ENCODE peak calls at places on chromosomes 7 and 10, in five cellular contexts. T is colonic mucosa, F is fibroblast of lung, C is right lobe of liver, I is brain microvascular endothelial cell. X is an unnamed sample. For H3K27me3, the result is how much of the 10 kb centered on the place peaks cover.

GRCh38 chr10:87072449-87072848 is 22.2 kb downstream of the GLUD1 start:
- DNase-seq in I (no peak), C (no peak), T (no peak), F (no peak), X (no peak)

GRCh38 chr10:79182763-79183467 is 114.1 kb downstream of the ZMIZ1 start:
- DNase-seq in I (no peak), F (no peak), C (peak), T (no peak), X (no peak)

GRCh38 chr10:114974625-114975421 is 36.8 kb downstream of the TRUB1 start:
- DNase-seq in T (no peak), F (no peak), I (no peak), C (no peak), X (no peak)

GRCh38 chr10:87594864-87595263 is 64.8 kb upstream of the PAPSS2 start:
- DNase-seq in C (peak), F (peak), I (no peak), T (no peak), X (no peak)

GRCh38 chr7:134565643-134566136 is 16.8 kb downstream of the AKR1B15 start:
- DNase-seq in I (no peak), T (no peak), C (no peak), F (peak), X (no peak)

GRCh38 chr10:93406367-93407145 is 75.6 kb downstream of the MYOF start:
- DNase-seq in C (no peak), T (no peak), F (no peak), I (peak), X (peak)

GRCh38 chr10:61096056-61096455 is 152.1 kb upstream of the RHOBTB1 start:
- DNase-seq in F (no peak), T (no peak), I (no peak), C (no peak), X (no peak)

GRCh38 chr10:70494536-70494935 is 16.0 kb downstream of the PALD1 start:
- DNase-seq in T (no peak), C (no peak), F (no peak), I (no peak), X (no peak)

GRCh38 chr7:602341-603141 is 82.9 kb upstream of the PDGFA start:
- DNase-seq in F (no peak), T (no peak), I (no peak), C (no peak), X (no peak)

GRCh38 chr7:102155821-102156441 is 130.7 kb upstream of the SH2B2 start:
- DNase-seq in F (peak), T (no peak), C (peak), I (no peak), X (no peak)

GRCh38 chr10:58513189-58514101 is 773 bp downstream of the BICC1 start:
- DNase-seq in I (peak), F (peak), C (peak), T (peak), X (peak)

GRCh38 chr7:50795831-50796230 is 13.1 kb upstream of the GRB10 start:
- DNase-seq in I (no peak), T (no peak), F (no peak), C (no peak), X (no peak)

GRCh38 chr7:14389052-14389988 is 399.9 kb upstream of the ETV1 start:
- DNase-seq in I (no peak), T (no peak), F (no peak), C (no peak), X (no peak)

GRCh38 chr7:125934965-125935364 is 1005.3 kb upstream of the POT1 start:
- DNase-seq in T (no peak), F (no peak), C (no peak), I (no peak), X (no peak)

GRCh38 chr10:95133016-95133752 is 60.9 kb upstream of the ACSM6 start:
- DNase-seq in T (peak), F (peak), C (peak), I (peak), X (peak)

GRCh38 chr10:31129261-31129660 is 97.6 kb upstream of the ZNF438 start:
- DNase-seq in C (no peak), T (peak), I (peak), F (peak), X (no peak)

GRCh38 chr10:132592790-132593788 is 55.5 kb downstream of the INPP5A start:
- DNase-seq in C (no peak), T (peak), F (no peak), I (no peak), X (no peak)

GRCh38 chr7:95493247-95493646 is 7.5 kb downstream of the ASB4 start:
- DNase-seq in F (peak), T (no peak), I (peak), C (no peak), X (peak)

GRCh38 chr7:116543664-116544063 is 18.8 kb downstream of the CAV1 start:
- DNase-seq in I (no peak), C (no peak), F (peak), T (no peak), X (no peak)

GRCh38 chr7:32524631-32525030 is 29.3 kb downstream of the AVL9 start:
- DNase-seq in C (no peak), F (no peak), T (no peak), I (no peak), X (peak)

GRCh38 chr10:124229516-124230051 is 136.2 kb upstream of the CHST15 start:
- DNase-seq in T (no peak), F (no peak), I (no peak), C (no peak), X (no peak)

GRCh38 chr10:119177708-119178370 is 773 bp downstream of the PRDX3 start:
- DNase-seq in C (no peak), I (peak), T (peak), F (no peak), X (no peak)

GRCh38 chr10:45374451-45375052 is 536 bp downstream of the ALOX5 start:
- DNase-seq in F (no peak), I (no peak), T (no peak), C (no peak), X (no peak)

GRCh38 chr7:50851451-50851850 is 68.8 kb upstream of the GRB10 start:
- DNase-seq in F (peak), I (no peak), C (no peak), T (no peak), X (no peak)

GRCh38 chr10:119680050-119680449 is 28.9 kb downstream of the BAG3 start:
- DNase-seq in T (no peak), F (peak), I (peak), C (no peak), X (peak)

GRCh38 chr10:75129537-75129936 is 18.1 kb downstream of the SAMD8 start:
- DNase-seq in C (no peak), I (no peak), F (no peak), T (no peak), X (no peak)

GRCh38 chr7:106666353-106666752 is 5.4 kb upstream of the CCDC71L start:
- DNase-seq in F (no peak), C (no peak), I (no peak), T (no peak), X (no peak)

GRCh38 chr10:22369433-22370072 is 24.3 kb downstream of the SPAG6 start:
- DNase-seq in C (no peak), T (no peak), I (peak), F (peak), X (no peak)

GRCh38 chr7:93926800-93927199 is 5.3 kb downstream of the GNG11 start:
- DNase-seq in C (no peak), I (no peak), F (no peak), T (no peak), X (no peak)

GRCh38 chr7:128963327-128963757 is 25.6 kb downstream of the IRF5 start:
- DNase-seq in I (peak), F (no peak), T (no peak), C (no peak), X (no peak)

GRCh38 chr7:48636391-48637015 is 287.8 kb upstream of the CDC14C start:
- DNase-seq in F (no peak), I (no peak), T (no peak), C (no peak), X (peak)

GRCh38 chr10:87541114-87541513 is 36.4 kb downstream of the MINPP1 start:
- DNase-seq in F (peak), T (no peak), I (no peak), C (no peak), X (no peak)

GRCh38 chr7:41993173-41993867 is 243.7 kb downstream of the GLI3 start:
- DNase-seq in C (no peak), T (no peak), I (peak), F (peak), X (no peak)

GRCh38 chr10:120121768-120122167 is 229.2 kb downstream of the SEC23IP start:
- DNase-seq in F (no peak), I (no peak), T (no peak), C (no peak), X (no peak)

GRCh38 chr7:12583922-12584321 is 13.4 kb downstream of the SCIN start:
- DNase-seq in T (no peak), I (no peak), C (no peak), F (no peak), X (no peak)

DNA sequence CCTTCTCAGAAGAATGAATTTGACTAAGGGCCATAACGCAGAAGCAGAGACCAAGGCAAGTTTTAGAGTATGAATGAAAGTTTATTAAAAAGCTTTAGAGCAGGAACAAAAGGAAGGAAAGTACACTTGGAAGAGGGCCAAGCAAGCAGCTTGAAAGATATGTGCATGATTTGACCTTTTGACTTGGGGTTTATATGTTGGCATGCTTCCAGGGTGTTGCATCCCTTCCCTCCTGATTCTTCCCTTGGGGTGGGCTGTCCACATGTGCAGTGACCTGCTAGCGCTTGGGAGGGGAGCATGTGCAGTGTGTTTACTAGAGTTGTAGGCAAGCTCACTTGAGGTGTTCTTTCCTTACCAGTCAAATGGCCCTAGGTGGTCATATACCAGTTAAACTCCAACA is 37.9 kb upstream of the LRRN3 start:
- DNase-seq in F (no peak), C (no peak), I (no peak), T (no peak), X (no peak)
- H3K27ac ChIP-seq in F (no peak), C (no peak), I (no peak), T (no peak), X (no peak)

GRCh38 chr10:53997953-53998352 is 803.1 kb downstream of the PCDH15 start:
- DNase-seq in F (peak), I (no peak), T (no peak), C (no peak), X (no peak)
- TF ChIP-seq CTCF in F (peak), I (no peak), T (no peak), C (peak), X (peak)

DNA sequence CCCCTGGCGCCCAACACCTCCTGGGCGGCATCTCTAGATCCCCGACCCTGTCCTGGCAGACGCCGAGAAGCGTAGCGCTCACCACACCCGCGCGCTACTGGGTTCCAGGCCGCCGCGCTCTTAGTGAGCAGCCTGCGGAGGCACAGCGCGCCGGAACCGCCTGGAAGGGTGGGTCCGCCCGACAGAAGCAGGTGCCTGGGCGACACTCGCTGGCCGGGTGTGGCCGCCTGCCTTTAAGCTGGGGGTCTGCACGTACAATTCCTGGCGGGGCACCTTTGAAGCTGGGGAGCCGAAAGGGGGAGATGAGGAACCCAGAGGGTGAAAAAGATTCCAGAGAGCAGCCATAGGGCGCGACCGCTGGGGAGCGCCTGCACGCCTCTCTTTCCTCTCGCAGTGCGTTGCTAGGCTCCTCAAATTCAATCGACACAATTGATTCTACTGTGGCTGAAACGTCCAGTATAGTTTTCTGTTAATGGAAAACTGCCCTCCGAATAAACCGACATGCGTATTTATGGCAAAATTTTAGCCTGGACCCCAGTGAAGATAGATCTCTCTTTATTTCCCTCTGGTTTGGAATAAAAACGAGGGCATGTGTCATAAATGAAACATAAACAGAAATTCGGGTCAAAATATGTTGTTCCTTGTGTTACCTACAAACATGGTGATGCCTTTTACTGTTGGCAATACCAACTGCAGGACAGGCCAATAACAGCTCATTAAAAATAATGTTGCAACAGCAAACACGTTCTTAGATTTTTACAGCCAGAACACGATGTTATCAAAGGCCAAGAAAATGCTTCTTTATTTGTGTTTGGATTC is 4.6 kb downstream of the HMX3 start:
- DNase-seq in F (no peak), T (no peak), C (no peak), I (no peak), X (no peak)
- H3K27me3 ChIP-seq in F (half or more), T (half or more), C (under half), I (half or more), X (half or more)

GRCh38 chr7:44101966-44102845 is 1.9 kb upstream of the AEBP1 start:
- DNase-seq in I (peak), F (peak), T (no peak), C (no peak), X (peak)
- H3K27ac ChIP-seq in I (no peak), F (peak), T (no peak), C (no peak), X (no peak)

DNA sequence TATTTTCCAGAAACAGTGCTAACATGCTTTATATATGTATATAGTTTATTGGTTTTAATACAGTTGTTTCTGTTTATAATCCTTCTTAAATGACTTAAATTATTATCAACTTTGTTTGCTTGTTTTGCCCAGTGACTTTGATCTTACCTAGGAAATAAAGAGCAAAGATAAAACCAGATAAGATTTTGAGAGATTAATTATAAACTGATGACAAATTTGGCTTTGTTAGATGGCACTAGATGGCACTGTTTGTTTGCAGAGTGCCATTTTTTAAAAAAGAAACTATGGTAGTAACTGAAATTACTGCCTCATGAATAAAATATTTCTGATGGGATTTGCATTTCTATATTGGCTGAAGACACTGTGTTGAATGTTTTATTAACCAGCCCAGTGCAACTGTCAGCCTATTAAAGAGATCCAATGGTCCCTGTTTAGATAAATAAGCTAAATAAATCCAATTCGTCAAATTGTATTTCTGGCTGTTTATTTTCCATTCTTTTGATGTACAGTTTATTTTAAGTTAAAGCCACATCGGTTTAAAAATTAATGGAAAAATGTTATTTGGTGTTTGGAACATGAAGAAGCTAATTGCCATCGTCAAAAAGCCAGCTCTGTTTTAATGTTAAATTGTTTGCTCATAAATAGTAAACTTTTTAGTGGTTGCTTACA is 28.7 kb downstream of the VTI1A start:
- DNase-seq in F (peak), I (no peak), C (no peak), T (no peak), X (no peak)
- TF ChIP-seq CTCF in F (peak), I (peak), C (peak), T (peak), X (peak)

GRCh38 chr7:71682841-71683341 is 550.9 kb downstream of the GALNT17 start:
- DNase-seq in F (no peak), T (no peak), I (no peak), C (no peak), X (no peak)

GRCh38 chr7:71682181-71682580 is 550.2 kb downstream of the GALNT17 start:
- DNase-seq in C (no peak), I (no peak), F (no peak), T (no peak), X (no peak)

GRCh38 chr7:71683382-71683781 is 551.4 kb downstream of the GALNT17 start:
- DNase-seq in F (no peak), I (no peak), T (no peak), C (no peak), X (no peak)

GRCh38 chr7:71687831-71688599 is 556.1 kb downstream of the GALNT17 start:
- DNase-seq in F (no peak), C (no peak), I (no peak), T (no peak), X (no peak)
- H3K27me3 ChIP-seq in F (under half), C (under half), I (under half), T (under half), X (under half)

GRCh38 chr7:150340875-150341262 is 560 bp downstream of the RARRES2 start:
- DNase-seq in I (no peak), C (no peak), F (no peak), T (no peak), X (no peak)

GRCh38 chr7:150339369-150339768 is 2.1 kb downstream of the RARRES2 start:
- DNase-seq in I (no peak), C (peak), F (no peak), T (no peak), X (no peak)

GRCh38 chr7:150342119-150342405 is 633 bp upstream of the RARRES2 start:
- DNase-seq in I (no peak), T (no peak), C (no peak), F (no peak), X (no peak)

GRCh38 chr7:150341263-150342118 is at the start of gene RARRES2:
- DNase-seq in I (no peak), F (peak), T (peak), C (peak), X (no peak)

GRCh38 chr7:150340024-150340749 is 1.2 kb downstream of the RARRES2 start:
- DNase-seq in C (peak), F (peak), I (no peak), T (peak), X (no peak)
- H3K27ac ChIP-seq in C (peak), F (no peak), I (no peak), T (peak), X (no peak)

DNA sequence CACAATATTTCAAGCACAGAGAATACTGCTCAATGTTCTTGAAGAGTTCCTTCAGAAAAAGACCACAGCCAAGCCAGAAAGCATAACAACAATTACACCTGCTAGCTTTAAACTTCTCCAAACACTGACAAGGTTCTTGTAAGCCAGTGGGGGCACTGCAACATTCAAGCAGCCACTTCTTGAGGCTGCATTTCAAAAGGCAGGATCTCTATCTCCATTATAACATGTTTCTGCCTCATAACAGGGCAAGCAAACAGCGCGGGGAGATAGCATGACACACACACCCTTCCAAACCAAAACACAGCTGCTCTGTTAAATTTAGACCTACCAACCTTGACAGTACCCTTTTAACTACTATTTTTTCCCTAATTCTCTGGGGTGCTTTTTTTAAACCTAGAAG is 30.8 kb downstream of the CHCHD3 start:
- DNase-seq in F (peak), I (peak), C (no peak), T (no peak), X (no peak)
- TF ChIP-seq CTCF in F (peak), I (peak), C (peak), T (no peak), X (peak)